ENCODE peak calls at places on chromosomes 13 and 19, in seven cellular contexts. F is BE2C, X is pancreas, K is kidney, W is upper lobe of left lung, G is right atrium auricular region, M is mucosa of descending colon. V is an unnamed sample. For H3K36me3, the result is how much of the 10 kb centered on the place peaks cover.

GRCh38 chr13:41842029-41842428 is 118.9 kb downstream of the VWA8 start:
- DNase-seq in M (no peak), W (no peak), F (no peak), G (no peak), X (no peak), K (no peak), V (no peak)

GRCh38 chr13:78401833-78402232 is 201.5 kb downstream of the POU4F1 start:
- DNase-seq in F (no peak), X (no peak), K (no peak), M (no peak), G (no peak), W (no peak), V (no peak)

GRCh38 chr19:49536921-49537462 is 9.2 kb downstream of the RCN3 start:
- DNase-seq in W (no peak), G (no peak), M (no peak), K (no peak), F (no peak), X (no peak), V (no peak)

GRCh38 chr13:71865858-71866172 is 1.2 kb downstream of the DACH1 start:
- DNase-seq in K (no peak), M (peak), G (no peak), X (no peak), W (peak), F (peak), V (peak)

GRCh38 chr13:26653310-26653709 is 95.8 kb downstream of the WASF3 start:
- DNase-seq in G (no peak), K (no peak), M (no peak), X (no peak), W (no peak), F (no peak), V (no peak)

GRCh38 chr13:59409211-59409610 is 754.5 kb downstream of the DIAPH3 start:
- DNase-seq in F (no peak), M (no peak), W (no peak), X (peak), G (no peak), K (peak), V (no peak)

GRCh38 chr19:28999733-29000433 is 213.1 kb downstream of the UQCRFS1 start:
- DNase-seq in F (no peak), K (peak), G (no peak), X (no peak), M (no peak), W (no peak), V (peak)

GRCh38 chr19:13790354-13790753 is 4.9 kb upstream of the ZSWIM4 start:
- DNase-seq in W (peak), K (no peak), F (no peak), M (no peak), X (no peak), G (no peak), V (no peak)

GRCh38 chr13:113592571-113592970 is 8.0 kb downstream of the TFDP1 start:
- DNase-seq in W (no peak), M (no peak), K (peak), G (no peak), X (no peak), F (no peak), V (peak)

GRCh38 chr13:40502236-40502635 is 164.2 kb downstream of the FOXO1 start:
- DNase-seq in F (no peak), G (peak), M (no peak), K (no peak), X (no peak), W (no peak), V (no peak)

GRCh38 chr13:30652746-30653145 is 35.0 kb downstream of the USPL1 start:
- DNase-seq in K (no peak), M (no peak), G (no peak), X (no peak), W (no peak), F (no peak), V (no peak)

GRCh38 chr13:102136735-102137296 is 265.0 kb downstream of the FGF14 start:
- DNase-seq in W (no peak), X (no peak), F (no peak), M (no peak), K (no peak), G (no peak), V (no peak)

GRCh38 chr13:43764349-43764748 is 22.4 kb downstream of the ENOX1 start:
- DNase-seq in F (no peak), M (no peak), K (no peak), G (no peak), W (no peak), X (no peak), V (no peak)

GRCh38 chr13:32538234-32538620 is 368 bp downstream of the N4BP2L2 start:
- DNase-seq in F (no peak), W (peak), K (peak), X (no peak), G (no peak), M (peak), V (no peak)

GRCh38 chr19:54694648-54695047 is 29.6 kb upstream of the KIR3DL3 start:
- DNase-seq in F (no peak), W (no peak), G (no peak), M (no peak), K (no peak), X (no peak), V (no peak)

GRCh38 chr13:75442736-75443234 is 39.2 kb downstream of the TBC1D4 start:
- DNase-seq in F (no peak), G (no peak), W (no peak), M (no peak), X (no peak), K (no peak), V (no peak)

GRCh38 chr13:74068471-74068870 is 65.7 kb downstream of the KLF12 start:
- DNase-seq in M (no peak), F (no peak), K (no peak), X (no peak), W (no peak), G (no peak), V (no peak)

GRCh38 chr19:51959791-51960190 is 26.8 kb downstream of the ZNF350 start:
- DNase-seq in F (no peak), G (no peak), X (no peak), W (no peak), M (no peak), K (no peak), V (no peak)

GRCh38 chr19:9881720-9882119 is 46.6 kb downstream of the PIN1 start:
- DNase-seq in X (no peak), W (no peak), G (no peak), K (no peak), M (peak), F (no peak), V (no peak)

GRCh38 chr13:97122381-97122996 is 99.6 kb upstream of the MBNL2 start:
- DNase-seq in M (no peak), X (no peak), F (no peak), G (no peak), W (no peak), K (no peak), V (no peak)

GRCh38 chr13:65594255-65594654 is 1635.9 kb downstream of the PCDH9 start:
- DNase-seq in X (no peak), W (no peak), K (no peak), M (no peak), G (no peak), F (no peak), V (no peak)

GRCh38 chr19:10173527-10173926 is 21.2 kb downstream of the DNMT1 start:
- DNase-seq in M (no peak), W (no peak), G (no peak), K (no peak), F (no peak), X (no peak), V (no peak)

GRCh38 chr13:87333599-87333998 is 337.6 kb upstream of the SLITRK5 start:
- DNase-seq in K (no peak), M (no peak), G (no peak), X (no peak), F (no peak), W (no peak), V (no peak)

GRCh38 chr13:71867101-71867814 is at the start of gene DACH1:
- DNase-seq in X (peak), F (peak), W (peak), G (no peak), M (peak), K (peak), V (no peak)

GRCh38 chr13:77874406-77874805 is 44.2 kb downstream of the EDNRB start:
- DNase-seq in X (no peak), G (no peak), W (no peak), K (no peak), M (no peak), F (no peak), V (no peak)

GRCh38 chr13:103694033-103694432 is 627.8 kb upstream of the SLC10A2 start:
- DNase-seq in M (no peak), G (no peak), F (peak), K (no peak), W (no peak), X (no peak), V (no peak)

GRCh38 chr13:23384111-23384510 is 49.4 kb downstream of the SACS start:
- DNase-seq in M (no peak), F (no peak), X (no peak), W (no peak), K (no peak), G (no peak), V (no peak)

GRCh38 chr13:83378901-83379300 is 503.4 kb downstream of the SLITRK1 start:
- DNase-seq in G (no peak), W (no peak), M (no peak), K (no peak), X (no peak), F (no peak), V (no peak)

GRCh38 chr13:29767006-29767405 is 83.4 kb downstream of the UBL3 start:
- DNase-seq in F (no peak), M (no peak), G (no peak), W (no peak), K (no peak), X (no peak), V (no peak)

GRCh38 chr13:49679244-49679643 is 12.0 kb downstream of the EBPL start:
- DNase-seq in K (no peak), X (no peak), G (no peak), M (peak), W (no peak), F (no peak), V (no peak)
- H3K36me3 ChIP-seq in K (under half), X (under half), G (under half), M (under half), W (under half), F (under half), V (under half)

GRCh38 chr13:45402641-45403040 is 15.5 kb downstream of the SLC25A30 start:
- DNase-seq in G (no peak), F (no peak), X (no peak), W (no peak), K (no peak), M (no peak), V (no peak)

GRCh38 chr13:45410466-45410865 is 7.7 kb downstream of the SLC25A30 start:
- DNase-seq in F (no peak), G (no peak), W (no peak), M (no peak), K (no peak), X (no peak), V (no peak)

GRCh38 chr13:45403081-45403480 is 15.1 kb downstream of the SLC25A30 start:
- DNase-seq in M (no peak), X (no peak), K (no peak), G (no peak), W (no peak), F (no peak), V (no peak)

GRCh38 chr13:45409993-45410392 is 8.2 kb downstream of the SLC25A30 start:
- DNase-seq in X (no peak), F (no peak), K (no peak), G (no peak), M (no peak), W (no peak), V (no peak)

DNA sequence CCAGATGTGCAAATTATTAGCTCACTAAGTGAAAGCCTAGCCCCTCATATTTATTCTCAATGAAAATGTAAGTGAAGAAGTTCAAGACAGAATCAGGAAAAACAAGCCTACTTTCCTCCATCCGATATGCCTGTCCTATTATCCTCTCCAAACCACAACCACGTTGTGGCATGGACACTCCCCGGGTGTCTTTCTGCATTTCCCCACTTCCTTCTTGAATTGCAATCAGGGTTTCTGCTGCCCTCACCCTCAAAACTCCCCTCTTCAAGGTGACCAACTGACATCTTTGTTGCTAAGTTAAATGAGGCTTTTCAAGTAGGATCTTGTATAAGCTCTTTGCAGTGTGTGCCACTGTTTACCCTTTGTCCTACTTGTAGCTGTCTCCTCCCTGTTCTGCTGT is 11.8 kb downstream of the SLC25A30 start:
- DNase-seq in W (no peak), F (no peak), M (no peak), G (no peak), K (no peak), X (no peak), V (no peak)
- H3K36me3 ChIP-seq in W (under half), F (under half), M (under half), G (half or more), K (under half), X (under half), V (under half)

DNA sequence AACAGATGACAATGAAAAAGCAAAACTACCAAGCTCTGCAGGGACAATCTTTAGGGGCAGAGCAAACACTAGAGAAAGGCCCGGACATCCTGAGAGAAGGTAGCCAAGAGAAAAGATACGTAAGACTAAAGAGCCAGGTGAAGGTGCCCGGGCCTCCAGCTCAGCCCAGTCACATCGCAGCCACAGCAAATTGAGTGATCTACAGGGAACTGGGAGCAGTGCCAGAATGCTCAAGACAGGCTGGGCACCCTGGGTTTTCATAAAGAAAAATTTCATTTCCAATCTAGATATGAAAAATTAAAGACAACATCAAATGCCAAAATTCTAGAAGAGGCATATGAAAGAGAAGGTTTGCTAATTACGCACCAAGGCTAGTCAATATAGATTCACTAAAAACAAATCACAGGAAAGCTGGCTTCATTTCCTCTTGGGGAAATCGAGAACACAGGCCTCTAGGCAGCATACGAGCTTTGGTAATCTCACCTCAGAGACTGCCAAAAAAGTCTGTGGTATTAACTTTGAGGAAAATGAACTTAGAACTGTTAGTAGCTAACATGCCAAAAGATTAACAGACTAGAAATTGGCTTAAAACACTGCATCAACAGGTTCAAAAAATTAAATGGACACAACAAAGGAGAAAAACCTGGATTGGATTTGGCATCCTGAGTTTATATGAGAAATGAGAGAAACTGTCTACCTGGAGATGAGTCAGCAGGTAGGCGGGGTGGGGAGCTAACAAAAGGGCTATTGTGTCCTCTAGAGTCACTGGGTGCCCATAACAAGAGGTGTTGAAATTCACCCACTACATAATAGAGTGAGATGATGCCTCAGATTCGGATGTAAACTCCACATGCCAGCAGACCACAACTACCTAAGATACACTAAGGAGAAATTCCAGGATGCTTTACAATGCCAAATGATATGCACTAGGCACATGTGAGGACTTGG is 6.6 kb downstream of the ANKRD10 start:
- DNase-seq in F (no peak), W (peak), X (peak), K (no peak), G (no peak), M (peak), V (peak)
- H3K36me3 ChIP-seq in F (under half), W (under half), X (under half), K (under half), G (under half), M (under half), V (half or more)

GRCh38 chr19:30662211-30662861 is 290.2 kb downstream of the ZNF536 start:
- DNase-seq in F (no peak), M (peak), K (no peak), G (no peak), W (no peak), X (peak), V (no peak)

GRCh38 chr19:30665449-30665848 is 293.3 kb downstream of the ZNF536 start:
- DNase-seq in M (no peak), K (no peak), F (no peak), W (no peak), X (peak), G (no peak), V (no peak)

GRCh38 chr19:30656520-30657100 is 284.4 kb downstream of the ZNF536 start:
- DNase-seq in X (no peak), M (no peak), K (no peak), W (no peak), F (no peak), G (no peak), V (no peak)

GRCh38 chr19:30664358-30665058 is 292.3 kb downstream of the ZNF536 start:
- DNase-seq in G (no peak), W (no peak), F (peak), X (peak), M (no peak), K (no peak), V (no peak)

DNA sequence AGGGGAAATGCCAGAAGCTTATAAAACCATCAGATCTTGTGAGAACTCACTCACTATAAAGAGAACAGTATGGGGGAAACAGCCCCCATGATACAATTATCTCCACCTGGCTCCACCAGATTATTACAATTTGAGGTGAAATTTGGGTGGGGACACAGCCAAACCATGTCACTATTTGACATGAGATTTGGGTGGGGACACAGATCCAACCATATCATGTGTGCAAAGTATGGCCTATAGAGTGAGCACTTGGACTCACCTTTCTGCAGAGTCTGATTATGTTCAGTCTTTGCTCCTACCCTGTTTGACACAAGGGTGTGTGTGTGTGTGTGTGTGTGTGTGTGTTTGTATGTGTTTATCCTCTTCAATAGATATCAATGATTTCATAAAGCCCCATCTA is 287.5 kb downstream of the ZNF536 start:
- DNase-seq in G (no peak), K (no peak), X (no peak), F (no peak), W (no peak), M (no peak), V (no peak)
- H3K36me3 ChIP-seq in G (under half), K (under half), X (under half), F (under half), W (under half), M (under half), V (under half)

GRCh38 chr19:46696052-46696451 is 20.9 kb downstream of the PRKD2 start:
- DNase-seq in X (no peak), M (no peak), W (no peak), G (no peak), F (no peak), K (no peak), V (no peak)
- H3K36me3 ChIP-seq in X (under half), M (under half), W (half or more), G (half or more), F (under half), K (under half), V (half or more)

V was measured in RWPE2.